ENCODE peak calls at places on chromosome 9, in ten cellular contexts. A, W, P, Q, G, V, O, L, C and Z are unnamed samples.

GRCh38 chr9:3087697-3088096 is 243.8 kb upstream of the PUM3 start:
- DNase-seq in L (no peak), G (no peak), O (no peak), A (no peak), W (no peak), V (no peak), Q (no peak), C (no peak), P (no peak), Z (no peak)

GRCh38 chr9:117121331-117121730 is 293.5 kb downstream of the ASTN2 start:
- DNase-seq in A (no peak), L (no peak), G (no peak), C (no peak), Q (no peak), W (no peak), O (no peak), V (no peak), P (no peak), Z (no peak)

GRCh38 chr9:89426389-89426961 is 71.4 kb downstream of the SEMA4D start:
- DNase-seq in G (no peak), L (no peak), W (no peak), Q (no peak), O (no peak), P (no peak), A (no peak), V (no peak), C (peak; percentile 62), Z (no peak)

GRCh38 chr9:63816742-63817621 is 1468.0 kb downstream of the FOXD4L5 start:
- DNase-seq in C (peak; percentile 79), V (no peak), Q (peak; percentile 52), P (peak; percentile 98), G (peak; percentile 84), L (peak; percentile 47), O (peak; percentile 44), W (peak; percentile 92), A (peak; percentile 80), Z (peak; percentile 88)

GRCh38 chr9:12775963-12776774 is 1.3 kb downstream of the LURAP1L start:
- DNase-seq in O (peak; percentile 66), G (peak; percentile 96), L (peak; percentile 85), V (peak; percentile 57), P (peak; percentile 75), W (peak; percentile 82), A (peak; percentile 91), Q (peak; percentile 93), C (peak; percentile 89), Z (peak; percentile 90)

GRCh38 chr9:113011911-113012381 is at the start of gene ZNF883:
- DNase-seq in C (peak; percentile 33), V (no peak), W (peak; percentile 87), P (peak; percentile 61), Q (peak; percentile 73), O (no peak), A (no peak), G (peak; percentile 68), L (peak; percentile 61), Z (peak; percentile 53)

GRCh38 chr9:133554729-133555128 is 20.2 kb downstream of the ADAMTSL2 start:
- DNase-seq in A (no peak), V (no peak), W (no peak), Q (no peak), O (no peak), P (no peak), C (no peak), L (no peak), G (no peak), Z (no peak)

GRCh38 chr9:36848946-36849345 is 185.1 kb downstream of the PAX5 start:
- DNase-seq in P (no peak), W (no peak), L (no peak), A (no peak), Q (no peak), O (no peak), C (no peak), G (no peak), V (no peak), Z (no peak)

GRCh38 chr9:14021871-14022525 is 291.9 kb downstream of the NFIB start:
- DNase-seq in L (no peak), P (no peak), Q (no peak), W (no peak), V (no peak), A (no peak), G (no peak), O (no peak), C (no peak), Z (no peak)

GRCh38 chr9:81789751-81790150 is 100.4 kb upstream of the TLE1 start:
- DNase-seq in V (no peak), Q (no peak), W (no peak), A (no peak), G (no peak), C (no peak), O (no peak), P (no peak), L (no peak), Z (no peak)

GRCh38 chr9:69755205-69755604 is 4.6 kb downstream of the PTAR1 start:
- DNase-seq in P (no peak), W (no peak), A (no peak), V (no peak), L (no peak), C (no peak), O (no peak), Q (no peak), G (no peak), Z (no peak)

GRCh38 chr9:131954299-131954698 is 125.4 kb downstream of the MED27 start:
- DNase-seq in C (no peak), L (no peak), A (no peak), P (no peak), O (no peak), W (no peak), G (no peak), V (peak; percentile 3), Q (peak; percentile 15), Z (no peak)

GRCh38 chr9:98736216-98736615 is 27.5 kb upstream of the GABBR2 start:
- DNase-seq in W (no peak), C (no peak), V (no peak), Q (no peak), A (no peak), P (no peak), L (no peak), G (no peak), O (no peak), Z (no peak)

GRCh38 chr9:136363106-136363605 is 388 bp downstream of the DNLZ start:
- DNase-seq in O (peak; percentile 96), V (peak; percentile 91), L (peak; percentile 97), C (peak; percentile 98), P (peak; percentile 99), G (peak; percentile 99), Q (peak; percentile 95), A (peak; percentile 99), W (peak; percentile 97), Z (peak; percentile 97)
- TF ChIP-seq POLR2A in O (peak; percentile 93), V (peak; percentile 74), L (peak; percentile 75), C (peak; percentile 79), P (no peak), G (peak; percentile 43), Q (peak; percentile 76), A (peak; percentile 90), W (no peak), Z (peak; percentile 90)

GRCh38 chr9:33042528-33042927 is 17.5 kb downstream of the DNAJA1 start:
- DNase-seq in G (no peak), Q (no peak), O (no peak), C (no peak), L (no peak), P (no peak), A (no peak), V (no peak), W (no peak), Z (peak; percentile 13)

GRCh38 chr9:33044162-33044673 is 19.1 kb downstream of the DNAJA1 start:
- DNase-seq in W (peak; percentile 93), L (peak; percentile 87), V (no peak), O (peak; percentile 81), C (peak; percentile 87), G (peak; percentile 95), A (peak; percentile 84), Q (peak; percentile 94), P (peak; percentile 72), Z (peak; percentile 87)

GRCh38 chr9:33041459-33042188 is 16.6 kb downstream of the DNAJA1 start:
- DNase-seq in A (no peak), L (no peak), G (no peak), W (no peak), P (no peak), Q (no peak), V (no peak), O (no peak), C (no peak), Z (no peak)

GRCh38 chr9:33048054-33048465 is 23.0 kb downstream of the DNAJA1 start:
- DNase-seq in W (no peak), O (no peak), V (no peak), L (no peak), Q (no peak), P (no peak), A (no peak), C (no peak), G (no peak), Z (no peak)

DNA sequence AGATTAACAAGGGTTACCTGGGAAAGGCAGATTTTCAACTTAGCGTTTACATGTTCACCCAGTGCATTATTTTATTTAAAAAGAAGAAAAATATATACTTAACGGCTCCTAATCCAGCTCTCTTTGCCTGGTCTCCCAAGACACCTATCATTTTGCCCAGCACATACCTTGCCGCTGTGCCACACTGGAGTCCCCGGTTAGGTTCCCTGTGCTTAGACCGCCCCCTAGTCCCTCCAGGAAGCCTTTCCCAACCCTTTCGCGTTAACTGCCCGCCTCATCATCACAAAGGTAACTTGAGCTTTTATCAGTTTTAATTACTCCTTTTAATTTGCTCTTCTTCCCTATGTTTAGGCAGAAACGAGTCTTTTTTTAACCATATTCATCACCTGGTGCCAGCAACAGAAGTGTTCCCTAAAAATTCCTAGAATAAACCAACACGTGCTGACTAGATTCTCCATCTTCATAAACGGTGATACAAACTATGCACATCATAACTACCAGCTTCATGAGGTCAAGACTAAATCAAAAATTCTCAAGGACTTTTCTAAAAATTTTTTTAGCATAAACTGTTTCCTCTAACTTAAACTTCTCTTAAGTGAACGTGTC is 19.7 kb downstream of the DNAJA1 start:
- DNase-seq in L (peak; percentile 41), V (no peak), C (peak; percentile 48), A (peak; percentile 71), P (no peak), G (no peak), Q (peak; percentile 67), O (no peak), W (peak; percentile 66), Z (peak; percentile 47)
- TF ChIP-seq CTCF in L (no peak), V (no peak), C (no peak), A (peak; percentile 40), P (no peak), G (no peak), Q (peak; percentile 53), O (no peak), W (no peak), Z (no peak)

GRCh38 chr9:111963995-111964394 is 67.4 kb downstream of the UGCG start:
- DNase-seq in W (no peak), C (no peak), G (no peak), V (no peak), L (no peak), A (no peak), O (no peak), P (no peak), Q (no peak), Z (no peak)
- H3K27ac ChIP-seq in W (no peak overlapping the region), C (no peak overlapping the region), G (no peak overlapping the region), V (no peak overlapping the region), L (no peak overlapping the region), A (no peak overlapping the region), O (no peak overlapping the region), P (no peak overlapping the region), Q (peak overlapping the region; percentile 89), Z (no peak overlapping the region)

DNA sequence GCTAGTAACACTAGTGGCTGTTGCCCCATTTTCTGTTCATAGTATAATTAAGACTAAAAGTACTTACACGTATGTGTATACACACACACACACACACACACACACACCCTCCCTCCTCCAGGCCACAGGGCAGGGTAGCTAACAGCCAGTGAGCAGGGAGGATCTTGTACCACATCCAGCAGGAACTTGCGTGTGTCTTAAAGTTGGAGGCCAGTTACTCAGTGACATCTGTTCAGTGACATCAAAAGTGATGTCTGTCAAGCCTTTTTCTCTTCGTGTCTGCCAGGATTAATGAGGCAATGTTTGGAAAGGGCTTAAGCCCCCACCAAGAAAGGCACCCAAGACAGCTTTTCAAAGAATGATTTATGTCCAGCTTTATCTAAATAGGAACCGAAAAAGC is 149.4 kb upstream of the KLF4 start:
- DNase-seq in C (peak; percentile 88), G (peak; percentile 91), P (no peak), L (peak; percentile 85), O (peak; percentile 75), W (peak; percentile 77), A (peak; percentile 53), Q (peak; percentile 42), V (no peak), Z (peak; percentile 37)
- TF ChIP-seq POLR2A in C (peak; percentile 62), G (no peak), P (no peak), L (no peak), O (peak; percentile 67), W (no peak), A (peak; percentile 48), Q (no peak), V (no peak), Z (no peak)